ENCODE peak calls at places on chromosome 12, in four cellular contexts. B is ovary, M is SIG-M5, Q is C1 segment of cervical spinal cord. S is an unnamed sample.

GRCh38 chr12:50734409-50735263 is 29.3 kb upstream of the ATF1 start:
- DNase-seq in B (no peak), M (no peak), Q (peak), S (peak)

GRCh38 chr12:15276088-15276698 is 46.1 kb upstream of the PTPRO start:
- DNase-seq in B (no peak), M (no peak), Q (peak), S (peak)

GRCh38 chr12:18546399-18546798 is 191.4 kb downstream of the PLCZ1 start:
- DNase-seq in B (no peak), M (no peak), Q (no peak), S (no peak)

GRCh38 chr12:101707131-101707782 is 9.8 kb downstream of the CHPT1 start:
- DNase-seq in B (no peak), M (no peak), Q (no peak), S (no peak)

GRCh38 chr12:2858334-2858733 is 1.5 kb upstream of the TEX52 start:
- DNase-seq in B (no peak), M (no peak), Q (no peak), S (no peak)

GRCh38 chr12:98373019-98373554 is 142.3 kb upstream of the TMPO start:
- DNase-seq in B (no peak), M (no peak), Q (no peak), S (no peak)

GRCh38 chr12:105825141-105825540 is 313.6 kb downstream of the NUAK1 start:
- DNase-seq in B (no peak), M (no peak), Q (no peak), S (no peak)

GRCh38 chr12:13566286-13566685 is 369.8 kb downstream of the EMP1 start:
- DNase-seq in B (no peak), M (no peak), Q (no peak), S (no peak)

GRCh38 chr12:111546758-111547383 is 52.2 kb downstream of the ATXN2 start:
- DNase-seq in B (no peak), M (no peak), Q (no peak), S (no peak)